ENCODE peak calls at places on chromosomes 16 and 17, in nine cellular contexts. One of them, this sample, is unnamed.

GRCh38 chr17:57989011-57989345 is 924 bp upstream of the VEZF1 start:
- DNase-seq in tibial artery: peak
- DNase-seq in PC-3: peak
- DNase-seq in AG04450: no peak
- DNase-seq in CD8-positive, alpha-beta T cell: no peak
- DNase-seq in Peyer's patch: no peak
- DNase-seq in GM23338: no peak
- DNase-seq in adrenal gland: peak
- DNase-seq in CD4-positive, alpha-beta memory T cell: no peak
- DNase-seq in this sample: no peak

GRCh38 chr17:47315451-47316266 is 8.1 kb upstream of the EFCAB13 start:
- DNase-seq in adrenal gland: no peak
- DNase-seq in CD4-positive, alpha-beta memory T cell: peak
- DNase-seq in AG04450: peak
- DNase-seq in Peyer's patch: no peak
- DNase-seq in GM23338: peak
- DNase-seq in tibial artery: no peak
- DNase-seq in PC-3: peak
- DNase-seq in CD8-positive, alpha-beta T cell: no peak
- DNase-seq in this sample: no peak

GRCh38 chr16:4454618-4455017 is 19.8 kb downstream of the NMRAL1 start:
- DNase-seq in CD4-positive, alpha-beta memory T cell: no peak
- DNase-seq in CD8-positive, alpha-beta T cell: no peak
- DNase-seq in AG04450: no peak
- DNase-seq in tibial artery: no peak
- DNase-seq in adrenal gland: no peak
- DNase-seq in GM23338: peak
- DNase-seq in Peyer's patch: no peak
- DNase-seq in PC-3: no peak
- DNase-seq in this sample: no peak

GRCh38 chr16:15498427-15499175 is 64.2 kb downstream of the BMERB1 start:
- DNase-seq in tibial artery: no peak
- DNase-seq in PC-3: peak
- DNase-seq in Peyer's patch: no peak
- DNase-seq in CD8-positive, alpha-beta T cell: no peak
- DNase-seq in CD4-positive, alpha-beta memory T cell: no peak
- DNase-seq in adrenal gland: no peak
- DNase-seq in AG04450: no peak
- DNase-seq in GM23338: peak
- DNase-seq in this sample: no peak

GRCh38 chr16:89574681-89575246 is 794 bp upstream of the CPNE7 start:
- DNase-seq in Peyer's patch: peak
- DNase-seq in CD4-positive, alpha-beta memory T cell: peak
- DNase-seq in adrenal gland: peak
- DNase-seq in CD8-positive, alpha-beta T cell: peak
- DNase-seq in PC-3: peak
- DNase-seq in GM23338: peak
- DNase-seq in AG04450: no peak
- DNase-seq in tibial artery: no peak
- DNase-seq in this sample: no peak

GRCh38 chr17:76528156-76528527 is 9.4 kb downstream of the CYGB start:
- DNase-seq in CD8-positive, alpha-beta T cell: no peak
- DNase-seq in CD4-positive, alpha-beta memory T cell: no peak
- DNase-seq in tibial artery: no peak
- DNase-seq in GM23338: no peak
- DNase-seq in Peyer's patch: no peak
- DNase-seq in PC-3: peak
- DNase-seq in adrenal gland: no peak
- DNase-seq in AG04450: no peak
- DNase-seq in this sample: no peak

GRCh38 chr17:77886387-77886728 is 72.1 kb upstream of the TNRC6C start:
- DNase-seq in PC-3: no peak
- DNase-seq in adrenal gland: no peak
- DNase-seq in CD8-positive, alpha-beta T cell: no peak
- DNase-seq in GM23338: no peak
- DNase-seq in Peyer's patch: no peak
- DNase-seq in CD4-positive, alpha-beta memory T cell: no peak
- DNase-seq in tibial artery: no peak
- DNase-seq in AG04450: no peak
- DNase-seq in this sample: no peak

GRCh38 chr17:16085066-16085699 is 85.6 kb downstream of the TTC19 start:
- DNase-seq in Peyer's patch: no peak
- DNase-seq in AG04450: peak
- DNase-seq in CD8-positive, alpha-beta T cell: no peak
- DNase-seq in tibial artery: no peak
- DNase-seq in PC-3: peak
- DNase-seq in adrenal gland: no peak
- DNase-seq in GM23338: no peak
- DNase-seq in CD4-positive, alpha-beta memory T cell: no peak
- DNase-seq in this sample: no peak

GRCh38 chr17:40598928-40599627 is 33.8 kb upstream of the CCR7 start:
- DNase-seq in adrenal gland: peak
- DNase-seq in Peyer's patch: no peak
- DNase-seq in CD8-positive, alpha-beta T cell: no peak
- DNase-seq in PC-3: no peak
- DNase-seq in tibial artery: peak
- DNase-seq in AG04450: no peak
- DNase-seq in GM23338: no peak
- DNase-seq in CD4-positive, alpha-beta memory T cell: peak
- DNase-seq in this sample: no peak

GRCh38 chr16:24639769-24640168 is 89.7 kb upstream of the TNRC6A start:
- DNase-seq in tibial artery: no peak
- DNase-seq in CD8-positive, alpha-beta T cell: no peak
- DNase-seq in AG04450: no peak
- DNase-seq in GM23338: no peak
- DNase-seq in Peyer's patch: no peak
- DNase-seq in CD4-positive, alpha-beta memory T cell: no peak
- DNase-seq in adrenal gland: no peak
- DNase-seq in PC-3: no peak
- DNase-seq in this sample: no peak

GRCh38 chr17:48522031-48522593 is 8.7 kb downstream of the HOXB1 start:
- DNase-seq in Peyer's patch: no peak
- DNase-seq in adrenal gland: peak
- DNase-seq in tibial artery: no peak
- DNase-seq in PC-3: peak
- DNase-seq in CD8-positive, alpha-beta T cell: no peak
- DNase-seq in GM23338: no peak
- DNase-seq in CD4-positive, alpha-beta memory T cell: no peak
- DNase-seq in AG04450: no peak
- DNase-seq in this sample: no peak

GRCh38 chr17:70205386-70205785 is 36.1 kb downstream of the KCNJ2 start:
- DNase-seq in tibial artery: no peak
- DNase-seq in PC-3: no peak
- DNase-seq in CD4-positive, alpha-beta memory T cell: no peak
- DNase-seq in GM23338: no peak
- DNase-seq in CD8-positive, alpha-beta T cell: no peak
- DNase-seq in AG04450: no peak
- DNase-seq in adrenal gland: no peak
- DNase-seq in Peyer's patch: no peak
- DNase-seq in this sample: no peak

DNA sequence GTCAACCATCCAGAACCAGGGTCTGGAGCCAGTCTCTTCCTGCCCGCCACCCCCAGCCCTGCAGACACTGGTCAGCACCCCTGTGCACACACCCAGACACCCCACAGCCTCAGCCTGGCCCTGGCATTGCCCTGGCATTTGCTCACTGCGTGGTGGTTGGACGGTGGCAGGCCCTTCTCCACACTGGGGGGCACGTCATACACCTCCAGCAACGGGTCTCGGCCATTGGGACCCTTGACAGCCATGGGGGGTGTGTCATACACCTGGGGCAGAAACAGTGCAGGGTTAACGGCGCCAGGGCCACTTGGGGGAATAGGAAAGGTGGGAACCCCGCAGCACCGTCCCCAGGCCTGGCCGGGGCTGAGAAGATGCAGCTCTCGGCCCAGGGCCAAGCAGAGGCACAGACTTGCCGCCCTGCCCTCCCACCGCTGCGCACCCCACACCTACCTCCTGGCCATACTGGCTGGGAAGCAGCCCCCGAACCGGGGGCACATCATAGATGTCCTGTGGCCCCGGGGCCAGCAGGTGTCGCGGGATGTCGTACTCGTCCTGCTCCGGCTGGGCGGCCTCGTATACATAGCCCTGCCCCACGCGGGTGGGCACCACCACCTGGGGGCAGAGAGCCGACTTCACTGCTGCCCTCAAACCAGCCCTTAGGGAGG is 14.6 kb downstream of the BCAR1 start:
- DNase-seq in Peyer's patch: no peak
- DNase-seq in adrenal gland: no peak
- DNase-seq in CD4-positive, alpha-beta memory T cell: no peak
- DNase-seq in GM23338: no peak
- DNase-seq in CD8-positive, alpha-beta T cell: no peak
- DNase-seq in tibial artery: peak
- DNase-seq in PC-3: no peak
- DNase-seq in AG04450: no peak
- DNase-seq in this sample: no peak
- H3K27ac ChIP-seq in Peyer's patch: no peak
- H3K27ac ChIP-seq in adrenal gland: peak
- H3K27ac ChIP-seq in CD4-positive, alpha-beta memory T cell: no peak
- H3K27ac ChIP-seq in GM23338: peak
- H3K27ac ChIP-seq in CD8-positive, alpha-beta T cell: no peak
- H3K27ac ChIP-seq in tibial artery: peak
- H3K27ac ChIP-seq in PC-3: no peak
- H3K27ac ChIP-seq in AG04450: peak
- H3K27ac ChIP-seq in this sample: no peak

GRCh38 chr16:345686-346231 is 6.8 kb downstream of the AXIN1 start:
- DNase-seq in GM23338: no peak
- DNase-seq in CD4-positive, alpha-beta memory T cell: no peak
- DNase-seq in Peyer's patch: no peak
- DNase-seq in AG04450: no peak
- DNase-seq in PC-3: no peak
- DNase-seq in tibial artery: no peak
- DNase-seq in adrenal gland: no peak
- DNase-seq in CD8-positive, alpha-beta T cell: no peak
- DNase-seq in this sample: no peak
- H3K27ac ChIP-seq in GM23338: peak
- H3K27ac ChIP-seq in CD4-positive, alpha-beta memory T cell: no peak
- H3K27ac ChIP-seq in Peyer's patch: no peak
- H3K27ac ChIP-seq in AG04450: no peak
- H3K27ac ChIP-seq in PC-3: no peak
- H3K27ac ChIP-seq in tibial artery: no peak
- H3K27ac ChIP-seq in adrenal gland: no peak
- H3K27ac ChIP-seq in CD8-positive, alpha-beta T cell: no peak
- H3K27ac ChIP-seq in this sample: peak

DNA sequence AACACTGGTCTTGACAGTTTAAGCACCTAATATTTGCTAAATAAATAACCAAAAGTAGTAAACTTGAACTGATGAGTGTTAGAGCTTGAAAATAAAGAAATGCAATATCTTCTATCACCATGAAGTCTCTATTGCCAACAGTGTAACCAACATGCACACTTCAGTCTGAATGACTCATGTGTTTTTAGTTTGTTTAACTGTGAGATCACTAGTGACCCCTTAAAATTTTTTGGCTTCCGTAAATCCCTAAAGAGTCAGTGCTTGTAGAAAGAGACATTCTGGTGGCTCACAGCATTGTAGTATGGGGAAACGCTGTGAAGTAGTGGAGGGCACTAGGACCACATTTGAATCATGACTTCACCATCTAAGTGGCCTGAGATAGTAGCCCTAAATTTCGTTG is 341.1 kb downstream of the PMP22 start:
- DNase-seq in adrenal gland: no peak
- DNase-seq in PC-3: no peak
- DNase-seq in GM23338: no peak
- DNase-seq in CD8-positive, alpha-beta T cell: no peak
- DNase-seq in Peyer's patch: no peak
- DNase-seq in CD4-positive, alpha-beta memory T cell: no peak
- DNase-seq in tibial artery: no peak
- DNase-seq in AG04450: no peak
- DNase-seq in this sample: no peak
- H3K27ac ChIP-seq in adrenal gland: no peak
- H3K27ac ChIP-seq in PC-3: no peak
- H3K27ac ChIP-seq in GM23338: no peak
- H3K27ac ChIP-seq in CD8-positive, alpha-beta T cell: no peak
- H3K27ac ChIP-seq in Peyer's patch: no peak
- H3K27ac ChIP-seq in CD4-positive, alpha-beta memory T cell: no peak
- H3K27ac ChIP-seq in tibial artery: no peak
- H3K27ac ChIP-seq in AG04450: no peak
- H3K27ac ChIP-seq in this sample: no peak

GRCh38 chr16:88398170-88398873 is 15.6 kb downstream of the ZNF469 start:
- DNase-seq in tibial artery: no peak
- DNase-seq in Peyer's patch: no peak
- DNase-seq in PC-3: no peak
- DNase-seq in AG04450: no peak
- DNase-seq in CD8-positive, alpha-beta T cell: no peak
- DNase-seq in adrenal gland: no peak
- DNase-seq in CD4-positive, alpha-beta memory T cell: no peak
- DNase-seq in GM23338: no peak
- DNase-seq in this sample: no peak

GRCh38 chr16:88393034-88393433 is 10.3 kb downstream of the ZNF469 start:
- DNase-seq in CD8-positive, alpha-beta T cell: no peak
- DNase-seq in GM23338: no peak
- DNase-seq in AG04450: no peak
- DNase-seq in adrenal gland: no peak
- DNase-seq in tibial artery: peak
- DNase-seq in CD4-positive, alpha-beta memory T cell: no peak
- DNase-seq in Peyer's patch: no peak
- DNase-seq in PC-3: no peak
- DNase-seq in this sample: no peak

GRCh38 chr16:88394426-88394825 is 11.7 kb downstream of the ZNF469 start:
- DNase-seq in adrenal gland: no peak
- DNase-seq in CD8-positive, alpha-beta T cell: no peak
- DNase-seq in Peyer's patch: no peak
- DNase-seq in AG04450: no peak
- DNase-seq in CD4-positive, alpha-beta memory T cell: no peak
- DNase-seq in PC-3: no peak
- DNase-seq in tibial artery: no peak
- DNase-seq in GM23338: no peak
- DNase-seq in this sample: no peak

GRCh38 chr16:88393571-88393970 is 10.8 kb downstream of the ZNF469 start:
- DNase-seq in CD4-positive, alpha-beta memory T cell: no peak
- DNase-seq in GM23338: no peak
- DNase-seq in PC-3: no peak
- DNase-seq in AG04450: no peak
- DNase-seq in CD8-positive, alpha-beta T cell: no peak
- DNase-seq in tibial artery: no peak
- DNase-seq in adrenal gland: no peak
- DNase-seq in Peyer's patch: no peak
- DNase-seq in this sample: no peak

GRCh38 chr16:88395669-88396584 is 13.2 kb downstream of the ZNF469 start:
- DNase-seq in Peyer's patch: no peak
- DNase-seq in CD8-positive, alpha-beta T cell: no peak
- DNase-seq in adrenal gland: no peak
- DNase-seq in GM23338: no peak
- DNase-seq in CD4-positive, alpha-beta memory T cell: no peak
- DNase-seq in AG04450: no peak
- DNase-seq in PC-3: no peak
- DNase-seq in tibial artery: no peak
- DNase-seq in this sample: no peak
- H3K27ac ChIP-seq in Peyer's patch: no peak
- H3K27ac ChIP-seq in CD8-positive, alpha-beta T cell: no peak
- H3K27ac ChIP-seq in adrenal gland: no peak
- H3K27ac ChIP-seq in GM23338: no peak
- H3K27ac ChIP-seq in CD4-positive, alpha-beta memory T cell: no peak
- H3K27ac ChIP-seq in AG04450: no peak
- H3K27ac ChIP-seq in PC-3: no peak
- H3K27ac ChIP-seq in tibial artery: no peak
- H3K27ac ChIP-seq in this sample: no peak

GRCh38 chr17:8696456-8696855 is 48.2 kb downstream of the CCDC42 start:
- DNase-seq in adrenal gland: no peak
- DNase-seq in Peyer's patch: no peak
- DNase-seq in GM23338: peak
- DNase-seq in PC-3: no peak
- DNase-seq in CD4-positive, alpha-beta memory T cell: no peak
- DNase-seq in AG04450: no peak
- DNase-seq in tibial artery: peak
- DNase-seq in CD8-positive, alpha-beta T cell: no peak
- DNase-seq in this sample: no peak
- H3K27ac ChIP-seq in adrenal gland: no peak
- H3K27ac ChIP-seq in Peyer's patch: no peak
- H3K27ac ChIP-seq in GM23338: peak
- H3K27ac ChIP-seq in PC-3: no peak
- H3K27ac ChIP-seq in CD4-positive, alpha-beta memory T cell: no peak
- H3K27ac ChIP-seq in AG04450: peak
- H3K27ac ChIP-seq in tibial artery: peak
- H3K27ac ChIP-seq in CD8-positive, alpha-beta T cell: no peak
- H3K27ac ChIP-seq in this sample: no peak

This sample was measured in epithelial cell of prostate.